ENCODE peak calls at places on chromosome 16, in four cellular contexts. D, X, C and I are unnamed samples.
A peak's percentile ranks its signal among the peaks of the same experiment; 100 is the strongest.

GRCh38 chr16:54000361-54000760 is 286.2 kb downstream of the IRX3 start:
- DNase-seq in C (no peak), D (no peak), X (no peak), I (peak; percentile 6)

GRCh38 chr16:82874672-82875071 is 247.9 kb downstream of the CDH13 start:
- DNase-seq in C (no peak), X (no peak), D (no peak), I (no peak)

GRCh38 chr16:86774931-86775330 is 196.6 kb downstream of the FOXL1 start:
- DNase-seq in D (no peak), X (no peak), C (peak; percentile 32), I (no peak)

GRCh38 chr16:993731-994130 is 12.2 kb downstream of the SOX8 start:
- DNase-seq in C (no peak), D (no peak), X (no peak), I (no peak)

GRCh38 chr16:14289692-14290340 is 218.7 kb downstream of the MRTFB start:
- DNase-seq in D (peak; percentile 64), C (peak; percentile 87), X (peak; percentile 60), I (peak; percentile 18)

GRCh38 chr16:21574372-21574771 is 25.0 kb upstream of the METTL9 start:
- DNase-seq in X (no peak), C (no peak), D (no peak), I (no peak)

GRCh38 chr16:46975908-46976470 is 2.5 kb upstream of the DNAJA2 start:
- DNase-seq in X (no peak), D (no peak), C (no peak), I (no peak)

GRCh38 chr16:49952386-49952785 is 72.6 kb upstream of the CNEP1R1 start:
- DNase-seq in C (no peak), X (no peak), D (peak; percentile 4), I (no peak)

GRCh38 chr16:75287708-75288107 is 36.3 kb upstream of the BCAR1 start:
- DNase-seq in C (no peak), D (no peak), X (no peak), I (no peak)

GRCh38 chr16:72244853-72245252 is 72.9 kb upstream of the PMFBP1 start:
- DNase-seq in D (no peak), C (peak; percentile 9), X (no peak), I (no peak)

GRCh38 chr16:7331997-7332396 is 648 bp upstream of the RBFOX1 start:
- DNase-seq in X (no peak), D (no peak), C (no peak), I (no peak)

GRCh38 chr16:70253291-70254094 is 1.8 kb upstream of the EXOSC6 start:
- DNase-seq in X (peak; percentile 56), D (peak; percentile 28), C (peak; percentile 77), I (peak; percentile 33)

GRCh38 chr16:66324785-66325184 is 41.7 kb upstream of the CDH5 start:
- DNase-seq in X (peak; percentile 64), D (peak; percentile 21), C (peak; percentile 88), I (no peak)

GRCh38 chr16:27690604-27691003 is 140.7 kb downstream of the KATNIP start:
- DNase-seq in X (no peak), D (peak; percentile 21), C (peak; percentile 63), I (peak; percentile 38)

GRCh38 chr16:85974428-85975375 is 75.7 kb downstream of the IRF8 start:
- DNase-seq in X (no peak), D (no peak), C (no peak), I (no peak)

GRCh38 chr16:17836868-17837602 is 366.3 kb upstream of the XYLT1 start:
- DNase-seq in D (peak; percentile 54), C (peak; percentile 61), X (peak; percentile 21), I (peak; percentile 90)

GRCh38 chr16:19094542-19095365 is 19.0 kb upstream of the ITPRIPL2 start:
- DNase-seq in X (no peak), D (peak; percentile 56), C (no peak), I (peak; percentile 40)

GRCh38 chr16:66901626-66902025 is 17.1 kb downstream of the CDH16 start:
- DNase-seq in D (no peak), C (peak; percentile 31), X (no peak), I (no peak)

GRCh38 chr16:20538687-20539086 is 37.5 kb downstream of the ACSM2B start:
- DNase-seq in D (no peak), C (no peak), X (no peak), I (no peak)

GRCh38 chr16:86083382-86084002 is 184.5 kb downstream of the IRF8 start:
- DNase-seq in C (no peak), D (no peak), X (no peak), I (no peak)

GRCh38 chr16:50371936-50372595 is 3.3 kb upstream of the BRD7 start:
- DNase-seq in D (no peak), C (no peak), X (no peak), I (peak; percentile 21)

GRCh38 chr16:17106243-17106791 is 364.4 kb downstream of the XYLT1 start:
- DNase-seq in X (no peak), C (peak; percentile 55), D (no peak), I (no peak)

GRCh38 chr16:74455213-74455612 is 33.9 kb upstream of the CLEC18B start:
- DNase-seq in C (no peak), X (no peak), D (no peak), I (peak; percentile 78)

GRCh38 chr16:28491080-28491969 is 549 bp downstream of the CLN3 start:
- DNase-seq in X (peak; percentile 43), D (no peak), C (peak; percentile 83), I (peak; percentile 13)

GRCh38 chr16:934178-934577 is 36.6 kb downstream of the LMF1 start:
- DNase-seq in X (no peak), D (no peak), C (no peak), I (no peak)

GRCh38 chr16:7303014-7303676 is 29.5 kb upstream of the RBFOX1 start:
- DNase-seq in D (no peak), C (peak; percentile 73), X (no peak), I (no peak)

GRCh38 chr16:4693956-4694663 is 748 bp downstream of the NUDT16L1 start:
- DNase-seq in X (peak; percentile 48), C (peak; percentile 93), D (no peak), I (peak; percentile 84)

GRCh38 chr16:14378131-14378551 is 251.9 kb downstream of the PARN start:
- DNase-seq in D (peak; percentile 77), C (peak; percentile 60), X (peak; percentile 54), I (peak; percentile 83)

GRCh38 chr16:27174007-27174406 is 29.3 kb upstream of the KDM8 start:
- DNase-seq in C (no peak), X (no peak), D (no peak), I (no peak)

GRCh38 chr16:87720411-87720810 is 45.4 kb downstream of the KLHDC4 start:
- DNase-seq in C (no peak), X (no peak), D (no peak), I (no peak)

GRCh38 chr16:66376577-66377326 is 10.3 kb downstream of the CDH5 start:
- DNase-seq in C (no peak), X (no peak), D (no peak), I (no peak)

GRCh38 chr16:70805787-70806186 is 4.8 kb upstream of the VAC14 start:
- DNase-seq in D (no peak), X (no peak), C (no peak), I (peak; percentile 38)

GRCh38 chr16:70747703-70748631 is 53.0 kb downstream of the VAC14 start:
- DNase-seq in D (no peak), C (no peak), X (no peak), I (peak; percentile 87)

GRCh38 chr16:8796469-8797363 is 723 bp downstream of the TMEM186 start:
- DNase-seq in D (no peak), C (no peak), X (no peak), I (no peak)

GRCh38 chr16:70646260-70647241 is at the start of gene IL34:
- DNase-seq in C (peak; percentile 60), X (no peak), D (no peak), I (no peak)

DNA sequence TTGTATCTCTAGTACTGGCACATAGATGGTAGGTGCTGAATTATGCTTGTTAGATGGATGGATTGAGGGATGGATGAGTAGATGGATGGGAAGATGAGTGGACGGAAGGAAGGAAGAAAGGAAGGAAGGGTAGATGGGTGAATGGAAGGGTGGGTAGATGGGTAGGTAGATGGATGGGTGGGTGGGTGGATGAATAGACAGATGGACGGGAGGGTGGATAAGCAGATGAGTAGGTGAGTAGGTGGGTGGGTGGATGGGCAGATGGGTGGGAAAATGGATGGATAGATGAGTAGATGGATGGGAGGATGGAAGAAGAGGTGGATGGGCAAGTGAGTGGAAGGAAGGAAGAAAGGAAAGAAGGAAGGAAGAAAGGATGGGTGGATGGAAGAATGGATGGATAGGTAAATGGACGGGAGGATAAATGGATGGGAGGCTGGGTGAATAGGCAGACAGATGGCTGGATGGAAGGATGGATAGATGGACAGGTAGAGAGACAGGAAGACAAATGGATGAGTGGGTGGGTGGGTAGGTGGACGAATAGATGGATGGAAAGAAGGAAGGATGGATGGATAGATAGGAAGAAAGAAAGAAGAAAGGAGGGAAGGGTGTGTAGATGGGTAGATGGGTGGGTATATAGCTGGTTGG is 56.9 kb downstream of the MYH11 start:
- DNase-seq in D (no peak), X (no peak), C (no peak), I (no peak)
- H3K4me3 ChIP-seq in D (no peak overlapping the region), X (no peak overlapping the region), C (no peak overlapping the region), I (no peak overlapping the region)

GRCh38 chr16:68893710-68894705 is 50.7 kb downstream of the TANGO6 start:
- DNase-seq in C (no peak), D (no peak), X (no peak), I (peak; percentile 47)
- H3K4me3 ChIP-seq in C (no peak overlapping the region), D (no peak overlapping the region), X (no peak overlapping the region), I (no peak overlapping the region)

GRCh38 chr16:2514333-2515179 is 804 bp downstream of the ATP6V0C start:
- DNase-seq in C (peak; percentile 86), X (no peak), D (no peak), I (peak; percentile 32)
- H3K4me3 ChIP-seq in C (peak overlapping the region; percentile 75), X (peak overlapping the region; percentile 84), D (peak overlapping the region; percentile 86), I (peak overlapping the region; percentile 96)

GRCh38 chr16:10181196-10182162 is 749 bp downstream of the GRIN2A start:
- DNase-seq in C (peak; percentile 94), X (peak; percentile 62), D (peak; percentile 21), I (peak; percentile 50)
- H3K4me3 ChIP-seq in C (peak overlapping the region; percentile 67), X (peak overlapping the region; percentile 35), D (no peak overlapping the region), I (peak overlapping the region; percentile 18)

GRCh38 chr16:30184430-30185140 is 1.2 kb downstream of the CORO1A start:
- DNase-seq in X (no peak), C (peak; percentile 29), D (no peak), I (no peak)
- H3K4me3 ChIP-seq in X (no peak overlapping the region), C (no peak overlapping the region), D (no peak overlapping the region), I (no peak overlapping the region)

GRCh38 chr16:76294691-76295214 is 17.6 kb downstream of the CNTNAP4 start:
- DNase-seq in C (no peak), X (no peak), D (no peak), I (no peak)
- H3K4me3 ChIP-seq in C (no peak overlapping the region), X (no peak overlapping the region), D (no peak overlapping the region), I (no peak overlapping the region)

GRCh38 chr16:52547834-52548215 is 882 bp upstream of the TOX3 start:
- DNase-seq in X (no peak), D (no peak), C (no peak), I (no peak)
- H3K4me3 ChIP-seq in X (no peak overlapping the region), D (no peak overlapping the region), C (peak overlapping the region; percentile 53), I (no peak overlapping the region)